ENCODE peak calls at places on chromosomes 2 and 18, in seven cellular contexts. One of them, this sample, is unnamed.

GRCh38 chr2:26581266-26581990 is 59.7 kb downstream of the CIB4 start:
- DNase-seq in tibial artery: no peak
- DNase-seq in ecto neural progenitor cell: peak
- DNase-seq in fibroblast of mammary gland: no peak
- DNase-seq in NCI-H2171 treated with DMSO at 0.1 percent for 48 hours: no peak
- DNase-seq in D721Med: no peak
- DNase-seq in stimulated activated naive B cell treated with anti-CD40 and anti-IgM and Interleukin-4, amounts not matched to agents 10 μg/mL and 1 μg/mL and 100 μg/mL, for 72 hours: no peak
- DNase-seq in this sample: peak

GRCh38 chr18:36643016-36643415 is 185.8 kb downstream of the TPGS2 start:
- DNase-seq in tibial artery: no peak
- DNase-seq in ecto neural progenitor cell: no peak
- DNase-seq in fibroblast of mammary gland: no peak
- DNase-seq in NCI-H2171 treated with DMSO at 0.1 percent for 48 hours: no peak
- DNase-seq in D721Med: no peak
- DNase-seq in stimulated activated naive B cell treated with anti-CD40 and anti-IgM and Interleukin-4, amounts not matched to agents 10 μg/mL and 1 μg/mL and 100 μg/mL, for 72 hours: no peak
- DNase-seq in this sample: no peak

GRCh38 chr2:239192975-239193374 is 207.8 kb downstream of the HDAC4 start:
- DNase-seq in tibial artery: peak
- DNase-seq in ecto neural progenitor cell: peak
- DNase-seq in fibroblast of mammary gland: no peak
- DNase-seq in NCI-H2171 treated with DMSO at 0.1 percent for 48 hours: no peak
- DNase-seq in D721Med: no peak
- DNase-seq in stimulated activated naive B cell treated with anti-CD40 and anti-IgM and Interleukin-4, amounts not matched to agents 10 μg/mL and 1 μg/mL and 100 μg/mL, for 72 hours: no peak
- DNase-seq in this sample: peak

GRCh38 chr2:127508621-127509034 is 17.7 kb downstream of the IWS1 start:
- DNase-seq in tibial artery: peak
- DNase-seq in ecto neural progenitor cell: no peak
- DNase-seq in fibroblast of mammary gland: peak
- DNase-seq in NCI-H2171 treated with DMSO at 0.1 percent for 48 hours: peak
- DNase-seq in D721Med: no peak
- DNase-seq in stimulated activated naive B cell treated with anti-CD40 and anti-IgM and Interleukin-4, amounts not matched to agents 10 μg/mL and 1 μg/mL and 100 μg/mL, for 72 hours: no peak
- DNase-seq in this sample: peak

GRCh38 chr18:79679552-79680099 is at the start of gene CTDP1:
- DNase-seq in tibial artery: peak
- DNase-seq in ecto neural progenitor cell: peak
- DNase-seq in fibroblast of mammary gland: peak
- DNase-seq in NCI-H2171 treated with DMSO at 0.1 percent for 48 hours: peak
- DNase-seq in D721Med: peak
- DNase-seq in stimulated activated naive B cell treated with anti-CD40 and anti-IgM and Interleukin-4, amounts not matched to agents 10 μg/mL and 1 μg/mL and 100 μg/mL, for 72 hours: peak
- DNase-seq in this sample: peak

GRCh38 chr2:15323227-15323626 is 237.9 kb downstream of the NBAS start:
- DNase-seq in tibial artery: no peak
- DNase-seq in ecto neural progenitor cell: no peak
- DNase-seq in fibroblast of mammary gland: no peak
- DNase-seq in NCI-H2171 treated with DMSO at 0.1 percent for 48 hours: no peak
- DNase-seq in D721Med: no peak
- DNase-seq in stimulated activated naive B cell treated with anti-CD40 and anti-IgM and Interleukin-4, amounts not matched to agents 10 μg/mL and 1 μg/mL and 100 μg/mL, for 72 hours: no peak
- DNase-seq in this sample: no peak

GRCh38 chr2:60528366-60528765 is 25.1 kb downstream of the BCL11A start:
- DNase-seq in tibial artery: no peak
- DNase-seq in ecto neural progenitor cell: no peak
- DNase-seq in fibroblast of mammary gland: no peak
- DNase-seq in NCI-H2171 treated with DMSO at 0.1 percent for 48 hours: no peak
- DNase-seq in D721Med: no peak
- DNase-seq in stimulated activated naive B cell treated with anti-CD40 and anti-IgM and Interleukin-4, amounts not matched to agents 10 μg/mL and 1 μg/mL and 100 μg/mL, for 72 hours: no peak
- DNase-seq in this sample: no peak

GRCh38 chr2:23900133-23900926 is 26.6 kb downstream of the ATAD2B start:
- DNase-seq in tibial artery: no peak
- DNase-seq in ecto neural progenitor cell: no peak
- DNase-seq in fibroblast of mammary gland: peak
- DNase-seq in NCI-H2171 treated with DMSO at 0.1 percent for 48 hours: no peak
- DNase-seq in D721Med: no peak
- DNase-seq in stimulated activated naive B cell treated with anti-CD40 and anti-IgM and Interleukin-4, amounts not matched to agents 10 μg/mL and 1 μg/mL and 100 μg/mL, for 72 hours: no peak
- DNase-seq in this sample: no peak

GRCh38 chr2:74835831-74836674 is 2.1 kb downstream of the HK2 start:
- DNase-seq in tibial artery: no peak
- DNase-seq in ecto neural progenitor cell: no peak
- DNase-seq in fibroblast of mammary gland: peak
- DNase-seq in NCI-H2171 treated with DMSO at 0.1 percent for 48 hours: peak
- DNase-seq in D721Med: peak
- DNase-seq in stimulated activated naive B cell treated with anti-CD40 and anti-IgM and Interleukin-4, amounts not matched to agents 10 μg/mL and 1 μg/mL and 100 μg/mL, for 72 hours: peak
- DNase-seq in this sample: no peak

GRCh38 chr2:98157557-98157956 is 70.6 kb downstream of the VWA3B start:
- DNase-seq in tibial artery: no peak
- DNase-seq in ecto neural progenitor cell: no peak
- DNase-seq in fibroblast of mammary gland: no peak
- DNase-seq in NCI-H2171 treated with DMSO at 0.1 percent for 48 hours: no peak
- DNase-seq in D721Med: no peak
- DNase-seq in stimulated activated naive B cell treated with anti-CD40 and anti-IgM and Interleukin-4, amounts not matched to agents 10 μg/mL and 1 μg/mL and 100 μg/mL, for 72 hours: no peak
- DNase-seq in this sample: no peak

GRCh38 chr2:72803151-72803550 is 22.7 kb downstream of the EXOC6B start:
- DNase-seq in tibial artery: no peak
- DNase-seq in ecto neural progenitor cell: no peak
- DNase-seq in fibroblast of mammary gland: peak
- DNase-seq in NCI-H2171 treated with DMSO at 0.1 percent for 48 hours: no peak
- DNase-seq in D721Med: no peak
- DNase-seq in stimulated activated naive B cell treated with anti-CD40 and anti-IgM and Interleukin-4, amounts not matched to agents 10 μg/mL and 1 μg/mL and 100 μg/mL, for 72 hours: no peak
- DNase-seq in this sample: no peak

GRCh38 chr2:190582761-190583506 is 48.4 kb upstream of the NEMP2 start:
- DNase-seq in tibial artery: no peak
- DNase-seq in ecto neural progenitor cell: no peak
- DNase-seq in fibroblast of mammary gland: no peak
- DNase-seq in NCI-H2171 treated with DMSO at 0.1 percent for 48 hours: peak
- DNase-seq in D721Med: no peak
- DNase-seq in stimulated activated naive B cell treated with anti-CD40 and anti-IgM and Interleukin-4, amounts not matched to agents 10 μg/mL and 1 μg/mL and 100 μg/mL, for 72 hours: no peak
- DNase-seq in this sample: no peak

GRCh38 chr2:99256677-99257076 is 1.2 kb upstream of the LYG2 start:
- DNase-seq in tibial artery: no peak
- DNase-seq in ecto neural progenitor cell: no peak
- DNase-seq in fibroblast of mammary gland: peak
- DNase-seq in NCI-H2171 treated with DMSO at 0.1 percent for 48 hours: no peak
- DNase-seq in D721Med: no peak
- DNase-seq in stimulated activated naive B cell treated with anti-CD40 and anti-IgM and Interleukin-4, amounts not matched to agents 10 μg/mL and 1 μg/mL and 100 μg/mL, for 72 hours: no peak
- DNase-seq in this sample: no peak

GRCh38 chr2:64228126-64228678 is 84.0 kb upstream of the PELI1 start:
- DNase-seq in tibial artery: peak
- DNase-seq in ecto neural progenitor cell: peak
- DNase-seq in fibroblast of mammary gland: peak
- DNase-seq in NCI-H2171 treated with DMSO at 0.1 percent for 48 hours: peak
- DNase-seq in D721Med: peak
- DNase-seq in stimulated activated naive B cell treated with anti-CD40 and anti-IgM and Interleukin-4, amounts not matched to agents 10 μg/mL and 1 μg/mL and 100 μg/mL, for 72 hours: peak
- DNase-seq in this sample: peak

GRCh38 chr2:71528749-71529148 is 75.4 kb downstream of the DYSF start:
- DNase-seq in tibial artery: no peak
- DNase-seq in ecto neural progenitor cell: no peak
- DNase-seq in fibroblast of mammary gland: no peak
- DNase-seq in NCI-H2171 treated with DMSO at 0.1 percent for 48 hours: no peak
- DNase-seq in D721Med: no peak
- DNase-seq in stimulated activated naive B cell treated with anti-CD40 and anti-IgM and Interleukin-4, amounts not matched to agents 10 μg/mL and 1 μg/mL and 100 μg/mL, for 72 hours: no peak
- DNase-seq in this sample: no peak

GRCh38 chr2:215399067-215399716 is 36.7 kb downstream of the FN1 start:
- DNase-seq in tibial artery: no peak
- DNase-seq in ecto neural progenitor cell: no peak
- DNase-seq in fibroblast of mammary gland: no peak
- DNase-seq in NCI-H2171 treated with DMSO at 0.1 percent for 48 hours: no peak
- DNase-seq in D721Med: no peak
- DNase-seq in stimulated activated naive B cell treated with anti-CD40 and anti-IgM and Interleukin-4, amounts not matched to agents 10 μg/mL and 1 μg/mL and 100 μg/mL, for 72 hours: no peak
- DNase-seq in this sample: no peak

GRCh38 chr2:176931588-176932563 is 280.7 kb upstream of the HNRNPA3 start:
- DNase-seq in tibial artery: no peak
- DNase-seq in ecto neural progenitor cell: no peak
- DNase-seq in fibroblast of mammary gland: peak
- DNase-seq in NCI-H2171 treated with DMSO at 0.1 percent for 48 hours: peak
- DNase-seq in D721Med: no peak
- DNase-seq in stimulated activated naive B cell treated with anti-CD40 and anti-IgM and Interleukin-4, amounts not matched to agents 10 μg/mL and 1 μg/mL and 100 μg/mL, for 72 hours: peak
- DNase-seq in this sample: no peak

GRCh38 chr2:202265467-202266277 is at the start of gene NOP58:
- DNase-seq in tibial artery: peak
- DNase-seq in ecto neural progenitor cell: peak
- DNase-seq in fibroblast of mammary gland: peak
- DNase-seq in NCI-H2171 treated with DMSO at 0.1 percent for 48 hours: peak
- DNase-seq in D721Med: peak
- DNase-seq in stimulated activated naive B cell treated with anti-CD40 and anti-IgM and Interleukin-4, amounts not matched to agents 10 μg/mL and 1 μg/mL and 100 μg/mL, for 72 hours: peak
- DNase-seq in this sample: peak

GRCh38 chr18:48227206-48227605 is 182.0 kb downstream of the ZBTB7C start:
- DNase-seq in tibial artery: no peak
- DNase-seq in ecto neural progenitor cell: no peak
- DNase-seq in fibroblast of mammary gland: no peak
- DNase-seq in NCI-H2171 treated with DMSO at 0.1 percent for 48 hours: no peak
- DNase-seq in D721Med: no peak
- DNase-seq in stimulated activated naive B cell treated with anti-CD40 and anti-IgM and Interleukin-4, amounts not matched to agents 10 μg/mL and 1 μg/mL and 100 μg/mL, for 72 hours: no peak
- DNase-seq in this sample: no peak

GRCh38 chr18:58525928-58526424 is 102.9 kb downstream of the ALPK2 start:
- DNase-seq in tibial artery: no peak
- DNase-seq in ecto neural progenitor cell: no peak
- DNase-seq in fibroblast of mammary gland: no peak
- DNase-seq in NCI-H2171 treated with DMSO at 0.1 percent for 48 hours: no peak
- DNase-seq in D721Med: no peak
- DNase-seq in stimulated activated naive B cell treated with anti-CD40 and anti-IgM and Interleukin-4, amounts not matched to agents 10 μg/mL and 1 μg/mL and 100 μg/mL, for 72 hours: no peak
- DNase-seq in this sample: peak

GRCh38 chr18:58606236-58606635 is 22.7 kb downstream of the ALPK2 start:
- DNase-seq in tibial artery: no peak
- DNase-seq in ecto neural progenitor cell: no peak
- DNase-seq in fibroblast of mammary gland: no peak
- DNase-seq in NCI-H2171 treated with DMSO at 0.1 percent for 48 hours: no peak
- DNase-seq in D721Med: no peak
- DNase-seq in stimulated activated naive B cell treated with anti-CD40 and anti-IgM and Interleukin-4, amounts not matched to agents 10 μg/mL and 1 μg/mL and 100 μg/mL, for 72 hours: no peak
- DNase-seq in this sample: no peak

GRCh38 chr2:5022056-5022455 is 670.1 kb upstream of the SOX11 start:
- DNase-seq in tibial artery: no peak
- DNase-seq in ecto neural progenitor cell: no peak
- DNase-seq in fibroblast of mammary gland: no peak
- DNase-seq in NCI-H2171 treated with DMSO at 0.1 percent for 48 hours: no peak
- DNase-seq in D721Med: no peak
- DNase-seq in stimulated activated naive B cell treated with anti-CD40 and anti-IgM and Interleukin-4, amounts not matched to agents 10 μg/mL and 1 μg/mL and 100 μg/mL, for 72 hours: no peak
- DNase-seq in this sample: no peak

GRCh38 chr2:148614332-148615049 is 30.1 kb upstream of the EPC2 start:
- DNase-seq in tibial artery: peak
- DNase-seq in ecto neural progenitor cell: no peak
- DNase-seq in fibroblast of mammary gland: no peak
- DNase-seq in NCI-H2171 treated with DMSO at 0.1 percent for 48 hours: no peak
- DNase-seq in D721Med: no peak
- DNase-seq in stimulated activated naive B cell treated with anti-CD40 and anti-IgM and Interleukin-4, amounts not matched to agents 10 μg/mL and 1 μg/mL and 100 μg/mL, for 72 hours: peak
- DNase-seq in this sample: peak

GRCh38 chr2:15580451-15580850 is 11.2 kb upstream of the DDX1 start:
- DNase-seq in tibial artery: no peak
- DNase-seq in ecto neural progenitor cell: no peak
- DNase-seq in fibroblast of mammary gland: no peak
- DNase-seq in NCI-H2171 treated with DMSO at 0.1 percent for 48 hours: no peak
- DNase-seq in D721Med: no peak
- DNase-seq in stimulated activated naive B cell treated with anti-CD40 and anti-IgM and Interleukin-4, amounts not matched to agents 10 μg/mL and 1 μg/mL and 100 μg/mL, for 72 hours: no peak
- DNase-seq in this sample: no peak

GRCh38 chr2:3210257-3210656 is 167.4 kb downstream of the EIPR1 start:
- DNase-seq in tibial artery: no peak
- DNase-seq in ecto neural progenitor cell: no peak
- DNase-seq in fibroblast of mammary gland: no peak
- DNase-seq in NCI-H2171 treated with DMSO at 0.1 percent for 48 hours: no peak
- DNase-seq in D721Med: no peak
- DNase-seq in stimulated activated naive B cell treated with anti-CD40 and anti-IgM and Interleukin-4, amounts not matched to agents 10 μg/mL and 1 μg/mL and 100 μg/mL, for 72 hours: no peak
- DNase-seq in this sample: no peak

GRCh38 chr2:120175000-120175581 is 48.1 kb downstream of the TMEM185B start:
- DNase-seq in tibial artery: no peak
- DNase-seq in ecto neural progenitor cell: no peak
- DNase-seq in fibroblast of mammary gland: peak
- DNase-seq in NCI-H2171 treated with DMSO at 0.1 percent for 48 hours: peak
- DNase-seq in D721Med: peak
- DNase-seq in stimulated activated naive B cell treated with anti-CD40 and anti-IgM and Interleukin-4, amounts not matched to agents 10 μg/mL and 1 μg/mL and 100 μg/mL, for 72 hours: no peak
- DNase-seq in this sample: peak

GRCh38 chr18:48990497-48991298 is 39.9 kb upstream of the SMAD7 start:
- DNase-seq in tibial artery: peak
- DNase-seq in ecto neural progenitor cell: no peak
- DNase-seq in fibroblast of mammary gland: peak
- DNase-seq in NCI-H2171 treated with DMSO at 0.1 percent for 48 hours: no peak
- DNase-seq in D721Med: no peak
- DNase-seq in stimulated activated naive B cell treated with anti-CD40 and anti-IgM and Interleukin-4, amounts not matched to agents 10 μg/mL and 1 μg/mL and 100 μg/mL, for 72 hours: no peak
- DNase-seq in this sample: no peak

GRCh38 chr2:168758970-168759820 is 43.2 kb upstream of the NOSTRIN start:
- DNase-seq in tibial artery: no peak
- DNase-seq in ecto neural progenitor cell: no peak
- DNase-seq in fibroblast of mammary gland: peak
- DNase-seq in NCI-H2171 treated with DMSO at 0.1 percent for 48 hours: peak
- DNase-seq in D721Med: no peak
- DNase-seq in stimulated activated naive B cell treated with anti-CD40 and anti-IgM and Interleukin-4, amounts not matched to agents 10 μg/mL and 1 μg/mL and 100 μg/mL, for 72 hours: no peak
- DNase-seq in this sample: no peak

GRCh38 chr2:28710545-28710944 is 41.1 kb upstream of the PPP1CB start:
- DNase-seq in tibial artery: no peak
- DNase-seq in ecto neural progenitor cell: no peak
- DNase-seq in fibroblast of mammary gland: no peak
- DNase-seq in NCI-H2171 treated with DMSO at 0.1 percent for 48 hours: no peak
- DNase-seq in D721Med: no peak
- DNase-seq in stimulated activated naive B cell treated with anti-CD40 and anti-IgM and Interleukin-4, amounts not matched to agents 10 μg/mL and 1 μg/mL and 100 μg/mL, for 72 hours: no peak
- DNase-seq in this sample: no peak

GRCh38 chr18:7946724-7947377 is 379.7 kb downstream of the PTPRM start:
- DNase-seq in tibial artery: no peak
- DNase-seq in ecto neural progenitor cell: no peak
- DNase-seq in fibroblast of mammary gland: peak
- DNase-seq in NCI-H2171 treated with DMSO at 0.1 percent for 48 hours: peak
- DNase-seq in D721Med: no peak
- DNase-seq in stimulated activated naive B cell treated with anti-CD40 and anti-IgM and Interleukin-4, amounts not matched to agents 10 μg/mL and 1 μg/mL and 100 μg/mL, for 72 hours: no peak
- DNase-seq in this sample: no peak

GRCh38 chr2:60453301-60453700 is 100.2 kb downstream of the BCL11A start:
- DNase-seq in tibial artery: no peak
- DNase-seq in ecto neural progenitor cell: peak
- DNase-seq in fibroblast of mammary gland: no peak
- DNase-seq in NCI-H2171 treated with DMSO at 0.1 percent for 48 hours: no peak
- DNase-seq in D721Med: no peak
- DNase-seq in stimulated activated naive B cell treated with anti-CD40 and anti-IgM and Interleukin-4, amounts not matched to agents 10 μg/mL and 1 μg/mL and 100 μg/mL, for 72 hours: no peak
- DNase-seq in this sample: no peak

GRCh38 chr18:39523281-39523680 is 1957.7 kb upstream of the CELF4 start:
- DNase-seq in tibial artery: no peak
- DNase-seq in ecto neural progenitor cell: no peak
- DNase-seq in fibroblast of mammary gland: peak
- DNase-seq in NCI-H2171 treated with DMSO at 0.1 percent for 48 hours: no peak
- DNase-seq in D721Med: no peak
- DNase-seq in stimulated activated naive B cell treated with anti-CD40 and anti-IgM and Interleukin-4, amounts not matched to agents 10 μg/mL and 1 μg/mL and 100 μg/mL, for 72 hours: no peak
- DNase-seq in this sample: no peak

GRCh38 chr2:203470371-203470770 is 64.7 kb downstream of the RAPH1 start:
- DNase-seq in tibial artery: no peak
- DNase-seq in ecto neural progenitor cell: no peak
- DNase-seq in fibroblast of mammary gland: peak
- DNase-seq in NCI-H2171 treated with DMSO at 0.1 percent for 48 hours: no peak
- DNase-seq in D721Med: no peak
- DNase-seq in stimulated activated naive B cell treated with anti-CD40 and anti-IgM and Interleukin-4, amounts not matched to agents 10 μg/mL and 1 μg/mL and 100 μg/mL, for 72 hours: no peak
- DNase-seq in this sample: no peak

GRCh38 chr2:121721926-121722325 is 14.7 kb downstream of the NIFK start:
- DNase-seq in tibial artery: no peak
- DNase-seq in ecto neural progenitor cell: no peak
- DNase-seq in fibroblast of mammary gland: peak
- DNase-seq in NCI-H2171 treated with DMSO at 0.1 percent for 48 hours: no peak
- DNase-seq in D721Med: no peak
- DNase-seq in stimulated activated naive B cell treated with anti-CD40 and anti-IgM and Interleukin-4, amounts not matched to agents 10 μg/mL and 1 μg/mL and 100 μg/mL, for 72 hours: no peak
- DNase-seq in this sample: peak

GRCh38 chr2:70894765-70895164 is 40.9 kb upstream of the ATP6V1B1 start:
- DNase-seq in tibial artery: no peak
- DNase-seq in ecto neural progenitor cell: no peak
- DNase-seq in fibroblast of mammary gland: no peak
- DNase-seq in NCI-H2171 treated with DMSO at 0.1 percent for 48 hours: no peak
- DNase-seq in D721Med: no peak
- DNase-seq in stimulated activated naive B cell treated with anti-CD40 and anti-IgM and Interleukin-4, amounts not matched to agents 10 μg/mL and 1 μg/mL and 100 μg/mL, for 72 hours: no peak
- DNase-seq in this sample: peak

GRCh38 chr2:112321375-112322320 is 46.3 kb downstream of the ZC3H6 start:
- DNase-seq in tibial artery: no peak
- DNase-seq in ecto neural progenitor cell: no peak
- DNase-seq in fibroblast of mammary gland: peak
- DNase-seq in NCI-H2171 treated with DMSO at 0.1 percent for 48 hours: no peak
- DNase-seq in D721Med: no peak
- DNase-seq in stimulated activated naive B cell treated with anti-CD40 and anti-IgM and Interleukin-4, amounts not matched to agents 10 μg/mL and 1 μg/mL and 100 μg/mL, for 72 hours: no peak
- DNase-seq in this sample: no peak

GRCh38 chr2:151484100-151484499 is 74.4 kb downstream of the RIF1 start:
- DNase-seq in tibial artery: no peak
- DNase-seq in ecto neural progenitor cell: no peak
- DNase-seq in fibroblast of mammary gland: no peak
- DNase-seq in NCI-H2171 treated with DMSO at 0.1 percent for 48 hours: no peak
- DNase-seq in D721Med: no peak
- DNase-seq in stimulated activated naive B cell treated with anti-CD40 and anti-IgM and Interleukin-4, amounts not matched to agents 10 μg/mL and 1 μg/mL and 100 μg/mL, for 72 hours: no peak
- DNase-seq in this sample: no peak

GRCh38 chr2:35114765-35115164 is 1240.8 kb upstream of the CRIM1 start:
- DNase-seq in tibial artery: no peak
- DNase-seq in ecto neural progenitor cell: no peak
- DNase-seq in fibroblast of mammary gland: no peak
- DNase-seq in NCI-H2171 treated with DMSO at 0.1 percent for 48 hours: no peak
- DNase-seq in D721Med: no peak
- DNase-seq in stimulated activated naive B cell treated with anti-CD40 and anti-IgM and Interleukin-4, amounts not matched to agents 10 μg/mL and 1 μg/mL and 100 μg/mL, for 72 hours: no peak
- DNase-seq in this sample: no peak

This sample was measured in lower leg skin.